ENCODE peak calls at places on chromosomes 12 and 14, in five cellular contexts. One of them, this sample, is unnamed.

GRCh38 chr14:99803803-99804202 is 10.6 kb downstream of the EML1 start:
- DNase-seq in stimulated activated CD4-positive, alpha-beta T cell treated with anti-CD3 and anti-CD28 coated beads, TNF-alpha, amount 100 ng/mL, for 4 hours: no peak
- DNase-seq in NCI-H1436 treated with DMSO at 0.1 percent for 48 hours: peak
- DNase-seq in HS-5: no peak
- DNase-seq in epithelial cell of esophagus: no peak
- DNase-seq in this sample: no peak

GRCh38 chr14:65332141-65332871 is 80.2 kb upstream of the FUT8 start:
- DNase-seq in stimulated activated CD4-positive, alpha-beta T cell treated with anti-CD3 and anti-CD28 coated beads, TNF-alpha, amount 100 ng/mL, for 4 hours: no peak
- DNase-seq in NCI-H1436 treated with DMSO at 0.1 percent for 48 hours: no peak
- DNase-seq in HS-5: no peak
- DNase-seq in epithelial cell of esophagus: peak
- DNase-seq in this sample: no peak

GRCh38 chr12:42698213-42698612 is 108.7 kb upstream of the PRICKLE1 start:
- DNase-seq in NCI-H1436 treated with DMSO at 0.1 percent for 48 hours: no peak
- DNase-seq in epithelial cell of esophagus: peak
- DNase-seq in stimulated activated CD4-positive, alpha-beta T cell treated with anti-CD3 and anti-CD28 coated beads, TNF-alpha, amount 100 ng/mL, for 4 hours: no peak
- DNase-seq in HS-5: peak
- DNase-seq in this sample: no peak

GRCh38 chr14:106277503-106277902 is 751.1 kb downstream of the TMEM121 start:
- DNase-seq in NCI-H1436 treated with DMSO at 0.1 percent for 48 hours: no peak
- DNase-seq in HS-5: no peak
- DNase-seq in epithelial cell of esophagus: no peak
- DNase-seq in stimulated activated CD4-positive, alpha-beta T cell treated with anti-CD3 and anti-CD28 coated beads, TNF-alpha, amount 100 ng/mL, for 4 hours: no peak
- DNase-seq in this sample: no peak

GRCh38 chr12:98579835-98580234 is 13.7 kb upstream of the SLC25A3 start:
- DNase-seq in NCI-H1436 treated with DMSO at 0.1 percent for 48 hours: no peak
- DNase-seq in stimulated activated CD4-positive, alpha-beta T cell treated with anti-CD3 and anti-CD28 coated beads, TNF-alpha, amount 100 ng/mL, for 4 hours: no peak
- DNase-seq in epithelial cell of esophagus: no peak
- DNase-seq in HS-5: no peak
- DNase-seq in this sample: no peak

GRCh38 chr14:32545858-32546210 is 216.7 kb downstream of the AKAP6 start:
- DNase-seq in NCI-H1436 treated with DMSO at 0.1 percent for 48 hours: no peak
- DNase-seq in HS-5: no peak
- DNase-seq in epithelial cell of esophagus: no peak
- DNase-seq in stimulated activated CD4-positive, alpha-beta T cell treated with anti-CD3 and anti-CD28 coated beads, TNF-alpha, amount 100 ng/mL, for 4 hours: no peak
- DNase-seq in this sample: no peak

GRCh38 chr12:89162704-89163261 is 189.5 kb downstream of the DUSP6 start:
- DNase-seq in HS-5: peak
- DNase-seq in stimulated activated CD4-positive, alpha-beta T cell treated with anti-CD3 and anti-CD28 coated beads, TNF-alpha, amount 100 ng/mL, for 4 hours: peak
- DNase-seq in epithelial cell of esophagus: peak
- DNase-seq in NCI-H1436 treated with DMSO at 0.1 percent for 48 hours: no peak
- DNase-seq in this sample: no peak

GRCh38 chr12:109134186-109134917 is 18.0 kb downstream of the ACACB start:
- DNase-seq in NCI-H1436 treated with DMSO at 0.1 percent for 48 hours: no peak
- DNase-seq in epithelial cell of esophagus: peak
- DNase-seq in HS-5: no peak
- DNase-seq in stimulated activated CD4-positive, alpha-beta T cell treated with anti-CD3 and anti-CD28 coated beads, TNF-alpha, amount 100 ng/mL, for 4 hours: no peak
- DNase-seq in this sample: no peak

GRCh38 chr14:22387776-22388241 is 201.2 kb downstream of the DAD1 start:
- DNase-seq in NCI-H1436 treated with DMSO at 0.1 percent for 48 hours: no peak
- DNase-seq in HS-5: no peak
- DNase-seq in epithelial cell of esophagus: no peak
- DNase-seq in stimulated activated CD4-positive, alpha-beta T cell treated with anti-CD3 and anti-CD28 coated beads, TNF-alpha, amount 100 ng/mL, for 4 hours: no peak
- DNase-seq in this sample: no peak

GRCh38 chr14:21642683-21643082 is 7.9 kb upstream of the OR10G2 start:
- DNase-seq in NCI-H1436 treated with DMSO at 0.1 percent for 48 hours: no peak
- DNase-seq in HS-5: no peak
- DNase-seq in epithelial cell of esophagus: no peak
- DNase-seq in stimulated activated CD4-positive, alpha-beta T cell treated with anti-CD3 and anti-CD28 coated beads, TNF-alpha, amount 100 ng/mL, for 4 hours: no peak
- DNase-seq in this sample: no peak

GRCh38 chr12:71710276-71711125 is 24.6 kb downstream of the TMEM19 start:
- DNase-seq in epithelial cell of esophagus: peak
- DNase-seq in NCI-H1436 treated with DMSO at 0.1 percent for 48 hours: no peak
- DNase-seq in HS-5: peak
- DNase-seq in stimulated activated CD4-positive, alpha-beta T cell treated with anti-CD3 and anti-CD28 coated beads, TNF-alpha, amount 100 ng/mL, for 4 hours: no peak
- DNase-seq in this sample: no peak

GRCh38 chr14:71725802-71726638 is 206.2 kb upstream of the RGS6 start:
- DNase-seq in NCI-H1436 treated with DMSO at 0.1 percent for 48 hours: no peak
- DNase-seq in epithelial cell of esophagus: peak
- DNase-seq in stimulated activated CD4-positive, alpha-beta T cell treated with anti-CD3 and anti-CD28 coated beads, TNF-alpha, amount 100 ng/mL, for 4 hours: no peak
- DNase-seq in HS-5: no peak
- DNase-seq in this sample: no peak

GRCh38 chr12:34625116-34625515 is 602.8 kb downstream of the ALG10 start:
- DNase-seq in stimulated activated CD4-positive, alpha-beta T cell treated with anti-CD3 and anti-CD28 coated beads, TNF-alpha, amount 100 ng/mL, for 4 hours: no peak
- DNase-seq in epithelial cell of esophagus: peak
- DNase-seq in HS-5: no peak
- DNase-seq in NCI-H1436 treated with DMSO at 0.1 percent for 48 hours: no peak
- DNase-seq in this sample: no peak

GRCh38 chr12:132142679-132143327 is 1.3 kb downstream of the DDX51 start:
- DNase-seq in epithelial cell of esophagus: no peak
- DNase-seq in stimulated activated CD4-positive, alpha-beta T cell treated with anti-CD3 and anti-CD28 coated beads, TNF-alpha, amount 100 ng/mL, for 4 hours: no peak
- DNase-seq in NCI-H1436 treated with DMSO at 0.1 percent for 48 hours: no peak
- DNase-seq in HS-5: no peak
- DNase-seq in this sample: no peak